ENCODE peak calls at places on chromosomes 6 and 20, in six cellular contexts. G, X, A, S, T and R are unnamed samples.

GRCh38 chr20:58891686-58892125 is 39.2 kb downstream of the GNAS start:
- DNase-seq in S (no peak), X (peak; percentile 74), A (peak; percentile 60), G (peak; percentile 53), T (peak; percentile 84), R (peak; percentile 76)

GRCh38 chr6:119620846-119621570 is 271.4 kb upstream of the MAN1A1 start:
- DNase-seq in X (no peak), S (no peak), T (no peak), A (no peak), G (no peak), R (no peak)

GRCh38 chr20:48295445-48295903 is 510.2 kb upstream of the SULF2 start:
- DNase-seq in S (no peak), X (no peak), G (no peak), T (peak; percentile 76), A (no peak), R (peak; percentile 90)

GRCh38 chr6:54802775-54803631 is 43.6 kb upstream of the FAM83B start:
- DNase-seq in G (no peak), T (peak; percentile 4), A (no peak), S (no peak), X (no peak), R (no peak)

GRCh38 chr20:7728373-7728772 is 211.9 kb downstream of the HAO1 start:
- DNase-seq in X (no peak), S (no peak), A (no peak), G (no peak), T (no peak), R (no peak)

GRCh38 chr20:35901678-35902544 is 52.4 kb downstream of the SCAND1 start:
- DNase-seq in S (no peak), G (no peak), A (no peak), T (no peak), X (no peak), R (no peak)

GRCh38 chr6:19399406-19399805 is 437.8 kb upstream of the ID4 start:
- DNase-seq in G (no peak), X (no peak), T (no peak), A (no peak), S (no peak), R (no peak)

GRCh38 chr20:17859616-17860232 is 108.9 kb downstream of the SNX5 start:
- DNase-seq in X (no peak), G (peak; percentile 29), A (no peak), T (no peak), S (peak; percentile 10), R (no peak)

GRCh38 chr6:154319231-154319858 is 37.3 kb downstream of the IPCEF1 start:
- DNase-seq in S (no peak), G (no peak), A (no peak), X (no peak), T (no peak), R (peak; percentile 91)

GRCh38 chr6:55239099-55239498 is 64.8 kb downstream of the HCRTR2 start:
- DNase-seq in S (no peak), A (no peak), G (no peak), X (no peak), T (no peak), R (no peak)

GRCh38 chr6:34439442-34439841 is 13.6 kb upstream of the RPS10 start:
- DNase-seq in X (no peak), S (no peak), T (no peak), G (no peak), A (no peak), R (no peak)

GRCh38 chr6:73870907-73871306 is 174.9 kb downstream of the CD109 start:
- DNase-seq in A (no peak), S (no peak), X (no peak), G (no peak), T (no peak), R (no peak)

GRCh38 chr6:74480561-74480960 is 725.3 kb downstream of the COL12A1 start:
- DNase-seq in A (no peak), X (no peak), S (no peak), G (no peak), T (no peak), R (no peak)

GRCh38 chr20:54219751-54220426 is 12.0 kb downstream of the PFDN4 start:
- DNase-seq in T (peak; percentile 59), A (no peak), S (no peak), X (no peak), G (no peak), R (peak; percentile 70)

GRCh38 chr20:56924316-56924975 is 295.3 kb downstream of the TFAP2C start:
- DNase-seq in T (peak; percentile 53), X (no peak), S (no peak), G (no peak), A (no peak), R (peak; percentile 33)

GRCh38 chr6:11021003-11021402 is 23.1 kb downstream of the ELOVL2 start:
- DNase-seq in S (no peak), X (no peak), G (no peak), T (no peak), A (no peak), R (no peak)

GRCh38 chr6:67683960-67684359 is 951.1 kb upstream of the ADGRB3 start:
- DNase-seq in S (no peak), X (no peak), T (no peak), G (no peak), A (no peak), R (no peak)

GRCh38 chr6:79467716-79468115 is 69.5 kb downstream of the LCA5 start:
- DNase-seq in G (no peak), X (no peak), A (peak; percentile 3), S (no peak), T (peak; percentile 6), R (peak; percentile 56)

GRCh38 chr6:125858427-125859320 is 67.9 kb downstream of the NCOA7 start:
- DNase-seq in T (peak; percentile 83), G (peak; percentile 17), X (no peak), S (peak; percentile 9), A (peak; percentile 79), R (peak; percentile 85)

GRCh38 chr6:43974643-43975235 is 152.5 kb downstream of the MRPL14 start:
- DNase-seq in T (no peak), A (no peak), G (no peak), X (no peak), S (no peak), R (no peak)

GRCh38 chr6:96015791-96016776 is at the start of gene FUT9:
- DNase-seq in T (peak; percentile 94), S (no peak), G (no peak), X (peak; percentile 56), A (no peak), R (peak; percentile 92)

GRCh38 chr6:15547379-15547778 is 115.4 kb downstream of the DTNBP1 start:
- DNase-seq in A (no peak), S (no peak), T (peak; percentile 16), G (no peak), X (no peak), R (no peak)

GRCh38 chr6:65505736-65506135 is 201.3 kb downstream of the EYS start:
- DNase-seq in A (no peak), S (no peak), G (no peak), X (no peak), T (no peak), R (no peak)

GRCh38 chr6:134258849-134259306 is 59.0 kb downstream of the SGK1 start:
- DNase-seq in A (no peak), S (no peak), G (no peak), X (no peak), T (no peak), R (no peak)

GRCh38 chr6:80134065-80134464 is 27.6 kb downstream of the BCKDHB start:
- DNase-seq in G (no peak), X (no peak), A (no peak), S (no peak), T (no peak), R (no peak)

GRCh38 chr6:140380371-140381218 is 1006.1 kb upstream of the CITED2 start:
- DNase-seq in A (no peak), X (no peak), T (no peak), S (no peak), G (no peak), R (no peak)

GRCh38 chr20:45833883-45834796 is 541 bp downstream of the SNX21 start:
- DNase-seq in A (peak; percentile 43), G (peak; percentile 56), S (peak; percentile 28), T (peak; percentile 85), X (peak; percentile 90), R (peak; percentile 87)